ENCODE peak calls at places on chromosomes 5 and 9, in ten cellular contexts. W is GM23248, E is cardiac muscle cell, M is DND-41, D is PC-3, J is thoracic aorta, I is SJSA1, V is brain microvascular endothelial cell, U is heart right ventricle, T is IMR-90. Q is an unnamed sample.

GRCh38 chr5:34411470-34412346 is 244.4 kb upstream of the RAI14 start:
- DNase-seq in W (peak; percentile 15), E (peak; percentile 8), M (no peak), D (no peak), J (no peak), I (no peak), V (no peak), U (no peak), T (peak; percentile 47), Q (no peak)

GRCh38 chr5:178234753-178235599 is 2.4 kb upstream of the PHYKPL start:
- DNase-seq in W (peak; percentile 76), E (peak; percentile 67), M (peak; percentile 83), D (peak; percentile 68), J (no peak), I (peak; percentile 75), V (peak; percentile 58), U (peak; percentile 80), T (peak; percentile 41), Q (peak; percentile 77)

GRCh38 chr9:74573792-74574191 is 76.7 kb downstream of the RORB start:
- DNase-seq in W (no peak), E (peak; percentile 77), M (no peak), D (no peak), J (no peak), I (no peak), V (no peak), U (no peak), T (no peak), Q (no peak)

GRCh38 chr5:5158472-5158895 is 18.4 kb downstream of the ADAMTS16 start:
- DNase-seq in W (peak; percentile 7), E (peak; percentile 41), M (no peak), D (no peak), J (no peak), I (no peak), V (peak; percentile 33), U (no peak), T (no peak), Q (no peak)

GRCh38 chr5:68251386-68251785 is 35.8 kb downstream of the PIK3R1 start:
- DNase-seq in W (no peak), E (peak; percentile 49), M (peak; percentile 75), D (no peak), J (no peak), I (no peak), V (no peak), U (no peak), T (peak; percentile 31), Q (peak; percentile 60)

GRCh38 chr9:8533681-8534080 is 734.1 kb upstream of the DMAC1 start:
- DNase-seq in W (no peak), E (no peak), M (no peak), D (no peak), J (no peak), I (no peak), V (no peak), U (no peak), T (no peak), Q (no peak)

GRCh38 chr9:16708638-16709435 is 161.6 kb downstream of the BNC2 start:
- DNase-seq in W (no peak), E (peak; percentile 40), M (no peak), D (no peak), J (no peak), I (no peak), V (no peak), U (no peak), T (peak; percentile 74), Q (no peak)

GRCh38 chr5:169576181-169576598 is 7.4 kb upstream of the SPDL1 start:
- DNase-seq in W (peak; percentile 96), E (peak; percentile 96), M (no peak), D (peak; percentile 78), J (no peak), I (no peak), V (peak; percentile 79), U (no peak), T (peak; percentile 87), Q (no peak)

GRCh38 chr9:36572515-36573418 is at the start of gene MELK:
- DNase-seq in W (peak; percentile 91), E (peak; percentile 85), M (peak; percentile 89), D (peak; percentile 77), J (peak; percentile 30), I (peak; percentile 75), V (peak; percentile 64), U (peak; percentile 84), T (peak; percentile 61), Q (peak; percentile 88)
- H3K27ac ChIP-seq in W (peak within 1 kb of the TSS; percentile 42), E (peak within 1 kb of the TSS; percentile 83), M (peak within 1 kb of the TSS; percentile 78), D (peak within 1 kb of the TSS; percentile 46), J (peak within 1 kb of the TSS; percentile 14), I (peak within 1 kb of the TSS; percentile 77), V (peak within 1 kb of the TSS; percentile 78), U (peak within 1 kb of the TSS; percentile 75), T (peak within 1 kb of the TSS; percentile 95), Q (peak within 1 kb of the TSS; percentile 56)

GRCh38 chr5:154966081-154966841 is 25.4 kb downstream of the MRPL22 start:
- DNase-seq in W (no peak), E (peak; percentile 30), M (no peak), D (no peak), J (no peak), I (no peak), V (no peak), U (no peak), T (no peak), Q (no peak)
- H3K4me3 ChIP-seq in W (no peak overlapping the region), E (no peak overlapping the region), M (no peak overlapping the region), D (no peak overlapping the region), J (no peak overlapping the region), I (no peak overlapping the region), V (no peak overlapping the region), U (no peak overlapping the region), T (no peak overlapping the region), Q (no peak overlapping the region)

GRCh38 chr5:124698774-124699173 is 47.7 kb downstream of the ZNF608 start:
- DNase-seq in W (peak; percentile 48), E (no peak), M (no peak), D (no peak), J (no peak), I (no peak), V (no peak), U (no peak), T (peak; percentile 58), Q (no peak)
- H3K27ac ChIP-seq in W (no peak overlapping the region), E (peak overlapping the region; percentile 87), M (no peak overlapping the region), D (no peak overlapping the region), J (peak overlapping the region; percentile 72), I (peak overlapping the region; percentile 73), V (no peak overlapping the region), U (peak overlapping the region; percentile 85), T (no peak overlapping the region), Q (no peak overlapping the region)

GRCh38 chr9:96461336-96461735 is 11.4 kb downstream of the HABP4 start:
- DNase-seq in W (no peak), E (no peak), M (no peak), D (no peak), J (no peak), I (no peak), V (no peak), U (no peak), T (no peak), Q (no peak)

GRCh38 chr9:96459268-96460007 is 9.5 kb downstream of the HABP4 start:
- DNase-seq in W (no peak), E (no peak), M (no peak), D (peak; percentile 19), J (no peak), I (no peak), V (no peak), U (no peak), T (peak; percentile 17), Q (no peak)

GRCh38 chr9:96462538-96462937 is 12.6 kb downstream of the HABP4 start:
- DNase-seq in W (no peak), E (no peak), M (no peak), D (no peak), J (no peak), I (no peak), V (no peak), U (no peak), T (no peak), Q (no peak)

GRCh38 chr9:96460470-96460869 is 10.5 kb downstream of the HABP4 start:
- DNase-seq in W (peak; percentile 74), E (no peak), M (no peak), D (no peak), J (no peak), I (no peak), V (no peak), U (no peak), T (peak; percentile 10), Q (no peak)

DNA sequence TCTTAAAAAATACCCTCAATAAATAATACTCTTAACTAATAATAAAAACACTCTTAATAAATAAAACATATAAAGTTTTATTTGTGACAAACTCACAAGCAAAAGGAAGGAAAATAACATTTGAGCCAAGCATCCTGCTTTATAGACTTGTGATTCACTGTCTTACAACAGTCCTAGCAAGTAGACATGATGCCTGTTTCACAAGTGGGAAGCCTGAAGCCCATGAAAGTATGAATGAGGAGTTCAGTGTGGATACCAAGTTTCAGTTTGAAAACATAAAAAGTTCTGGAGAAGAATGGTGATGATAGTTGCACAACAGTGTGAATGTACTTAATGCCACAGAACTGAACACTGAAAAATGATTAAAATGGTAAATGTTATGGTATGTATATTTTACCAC is 10.9 kb downstream of the HABP4 start:
- DNase-seq in W (peak; percentile 91), E (peak; percentile 67), M (no peak), D (no peak), J (no peak), I (no peak), V (no peak), U (no peak), T (peak; percentile 43), Q (no peak)
- H3K4me3 ChIP-seq in W (peak overlapping the region; percentile 48), E (no peak overlapping the region), M (no peak overlapping the region), D (no peak overlapping the region), J (no peak overlapping the region), I (no peak overlapping the region), V (no peak overlapping the region), U (no peak overlapping the region), T (no peak overlapping the region), Q (no peak overlapping the region)

GRCh38 chr5:172383231-172383802 is 71.0 kb downstream of the SH3PXD2B start:
- DNase-seq in W (peak; percentile 40), E (peak; percentile 40), M (no peak), D (peak; percentile 99), J (no peak), I (peak; percentile 79), V (peak; percentile 68), U (no peak), T (peak; percentile 81), Q (no peak)

GRCh38 chr5:172380992-172381643 is 73.2 kb downstream of the SH3PXD2B start:
- DNase-seq in W (peak; percentile 15), E (peak; percentile 40), M (no peak), D (peak; percentile 82), J (no peak), I (no peak), V (no peak), U (peak; percentile 74), T (peak; percentile 74), Q (no peak)

GRCh38 chr5:172385164-172385563 is 69.2 kb downstream of the SH3PXD2B start:
- DNase-seq in W (no peak), E (no peak), M (no peak), D (no peak), J (no peak), I (no peak), V (no peak), U (no peak), T (no peak), Q (no peak)

GRCh38 chr5:172389578-172390112 is 64.7 kb downstream of the SH3PXD2B start:
- DNase-seq in W (no peak), E (no peak), M (no peak), D (no peak), J (no peak), I (no peak), V (no peak), U (no peak), T (no peak), Q (no peak)

GRCh38 chr5:172385661-172386187 is 68.6 kb downstream of the SH3PXD2B start:
- DNase-seq in W (no peak), E (no peak), M (no peak), D (no peak), J (no peak), I (no peak), V (no peak), U (no peak), T (no peak), Q (no peak)
- H3K27ac ChIP-seq in W (no peak overlapping the region), E (no peak overlapping the region), M (no peak overlapping the region), D (no peak overlapping the region), J (no peak overlapping the region), I (no peak overlapping the region), V (no peak overlapping the region), U (no peak overlapping the region), T (no peak overlapping the region), Q (no peak overlapping the region)